ENCODE peak calls at places on chromosomes 1 and 21, in four cellular contexts. F, S, J and N are unnamed samples.

GRCh38 chr1:112369389-112370285 is 26.4 kb upstream of the CTTNBP2NL start:
- DNase-seq in J (no peak), S (peak), F (peak), N (peak)

GRCh38 chr1:153510984-153511410 is 24.8 kb downstream of the S100A6 start:
- DNase-seq in S (peak), F (peak), J (no peak), N (peak)

GRCh38 chr1:230899845-230900251 is 31.5 kb upstream of the C1orf198 start:
- DNase-seq in S (no peak), F (no peak), J (no peak), N (no peak)

GRCh38 chr1:226126824-226127591 is 59.5 kb downstream of the ACBD3 start:
- DNase-seq in S (no peak), F (peak), J (no peak), N (no peak)

GRCh38 chr1:54054438-54054749 is 986 bp downstream of the TCEANC2 start:
- DNase-seq in J (no peak), F (no peak), S (no peak), N (peak)

GRCh38 chr1:69985901-69986439 is 219.4 kb downstream of the LRRC40 start:
- DNase-seq in S (no peak), F (no peak), J (no peak), N (no peak)

GRCh38 chr1:230287674-230288315 is 138.3 kb downstream of the PGBD5 start:
- DNase-seq in F (no peak), S (no peak), J (no peak), N (no peak)

GRCh38 chr1:2133039-2133878 is 61.3 kb downstream of the FAAP20 start:
- DNase-seq in S (no peak), F (peak), J (peak), N (peak)

GRCh38 chr1:165988275-165988674 is 160.9 kb downstream of the UCK2 start:
- DNase-seq in F (no peak), S (no peak), J (no peak), N (peak)

GRCh38 chr1:231571904-231572303 is 43.4 kb downstream of the TSNAX start:
- DNase-seq in F (no peak), S (no peak), J (no peak), N (no peak)

GRCh38 chr1:95067069-95067468 is 5.7 kb downstream of the ALG14 start:
- DNase-seq in F (no peak), J (no peak), S (peak), N (no peak)

GRCh38 chr21:41783476-41784150 is 16.8 kb upstream of the RIPK4 start:
- DNase-seq in J (no peak), F (no peak), S (no peak), N (peak)

GRCh38 chr1:91795601-91796389 is 90.2 kb downstream of the TGFBR3 start:
- DNase-seq in S (no peak), F (no peak), J (no peak), N (no peak)
- TF ChIP-seq NR2C2 in S (no peak), F (no peak), J (no peak), N (no peak)

GRCh38 chr1:213231795-213232231 is 180.8 kb downstream of the RPS6KC1 start:
- DNase-seq in F (peak), S (no peak), J (no peak), N (no peak)
- TF ChIP-seq NR2C2 in F (no peak), S (no peak), J (no peak), N (no peak)

GRCh38 chr1:8540971-8541370 is 223.1 kb downstream of the SLC45A1 start:
- DNase-seq in S (no peak), F (no peak), J (no peak), N (no peak)
- TF ChIP-seq NR2C2 in S (no peak), F (no peak), J (no peak), N (no peak)

GRCh38 chr21:33402011-33402979 is 918 bp upstream of the IFNGR2 start:
- DNase-seq in S (no peak), F (peak), J (no peak), N (no peak)
- TF ChIP-seq NR2C2 in S (no peak), F (no peak), J (no peak), N (no peak)

DNA sequence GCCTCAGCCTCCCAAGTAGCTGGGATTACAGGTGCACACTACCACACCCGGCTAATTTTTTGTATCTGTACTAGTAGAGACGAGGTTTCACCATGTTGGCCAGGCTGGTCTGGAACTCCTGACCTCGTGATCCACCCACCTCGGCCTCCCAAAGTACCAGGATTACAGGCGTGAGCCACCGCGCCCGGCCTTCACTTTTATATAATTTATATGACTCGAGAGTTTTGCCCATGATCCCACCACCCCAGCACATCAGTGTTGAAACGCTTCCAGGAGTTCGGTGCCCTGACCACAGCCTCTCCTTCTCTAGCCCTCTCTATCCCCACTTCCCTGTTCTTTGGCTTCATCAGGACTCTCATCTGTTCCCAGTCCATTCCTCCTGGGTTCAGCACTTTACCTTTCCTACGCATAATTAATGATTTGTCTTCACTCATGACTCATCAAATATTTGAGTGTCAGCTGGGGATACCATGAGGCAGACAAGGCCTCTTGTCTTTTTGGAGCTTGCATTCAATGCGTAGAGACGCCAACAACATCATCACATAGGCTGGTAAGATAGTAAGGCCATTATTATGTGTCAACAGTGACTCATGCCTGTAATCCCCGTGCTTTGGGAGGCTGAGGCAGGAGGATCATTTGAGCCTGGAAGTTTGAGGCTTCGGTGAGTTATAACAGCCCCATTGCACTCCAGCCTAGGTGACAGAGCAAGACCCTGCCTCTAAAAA is 1.4 kb downstream of the PMF1 start:
- DNase-seq in J (no peak), F (no peak), S (peak), N (peak)
- TF ChIP-seq NR2C2 in J (no peak), F (no peak), S (no peak), N (no peak)

GRCh38 chr21:38954450-38955059 is 148.8 kb downstream of the ETS2 start:
- DNase-seq in J (no peak), S (no peak), F (no peak), N (no peak)

GRCh38 chr21:38956006-38956405 is 150.3 kb downstream of the ETS2 start:
- DNase-seq in F (no peak), J (no peak), S (no peak), N (no peak)

GRCh38 chr21:38956791-38957571 is 151.3 kb downstream of the ETS2 start:
- DNase-seq in J (no peak), S (no peak), F (no peak), N (no peak)

GRCh38 chr21:38953516-38953915 is 147.8 kb downstream of the ETS2 start:
- DNase-seq in J (no peak), F (no peak), S (no peak), N (no peak)

GRCh38 chr21:38955495-38955894 is 149.8 kb downstream of the ETS2 start:
- DNase-seq in S (no peak), F (no peak), J (no peak), N (no peak)
- TF ChIP-seq NR2C2 in S (no peak), F (no peak), J (no peak), N (no peak)

GRCh38 chr1:33299461-33300155 is 21.3 kb downstream of the A3GALT2 start:
- DNase-seq in J (no peak), S (no peak), F (no peak), N (no peak)

GRCh38 chr1:33298623-33299277 is 22.1 kb downstream of the A3GALT2 start:
- DNase-seq in S (peak), J (no peak), F (peak), N (peak)

GRCh38 chr1:33302325-33302724 is 18.6 kb downstream of the A3GALT2 start:
- DNase-seq in F (no peak), J (no peak), S (no peak), N (peak)

GRCh38 chr1:33301273-33301984 is 19.5 kb downstream of the A3GALT2 start:
- DNase-seq in S (peak), F (no peak), J (no peak), N (no peak)

GRCh38 chr1:33300673-33301072 is 20.2 kb downstream of the A3GALT2 start:
- DNase-seq in F (no peak), J (no peak), S (no peak), N (no peak)
- TF ChIP-seq NR2C2 in F (no peak), J (no peak), S (no peak), N (no peak)

GRCh38 chr1:5640845-5641244 is 351.4 kb downstream of the NPHP4 start:
- DNase-seq in F (no peak), S (no peak), J (no peak), N (peak)
- TF ChIP-seq NR2C2 in F (no peak), S (no peak), J (no peak), N (no peak)

GRCh38 chr1:178565586-178565985 is 52.7 kb downstream of the TEX35 start:
- DNase-seq in J (no peak), F (no peak), S (no peak), N (no peak)

GRCh38 chr1:178564086-178564782 is 51.3 kb downstream of the TEX35 start:
- DNase-seq in J (no peak), S (peak), F (no peak), N (no peak)

GRCh38 chr1:178563099-178563820 is 50.4 kb downstream of the TEX35 start:
- DNase-seq in J (no peak), F (no peak), S (no peak), N (no peak)

GRCh38 chr1:178564783-178565180 is 51.9 kb downstream of the TEX35 start:
- DNase-seq in F (no peak), S (no peak), J (no peak), N (no peak)

DNA sequence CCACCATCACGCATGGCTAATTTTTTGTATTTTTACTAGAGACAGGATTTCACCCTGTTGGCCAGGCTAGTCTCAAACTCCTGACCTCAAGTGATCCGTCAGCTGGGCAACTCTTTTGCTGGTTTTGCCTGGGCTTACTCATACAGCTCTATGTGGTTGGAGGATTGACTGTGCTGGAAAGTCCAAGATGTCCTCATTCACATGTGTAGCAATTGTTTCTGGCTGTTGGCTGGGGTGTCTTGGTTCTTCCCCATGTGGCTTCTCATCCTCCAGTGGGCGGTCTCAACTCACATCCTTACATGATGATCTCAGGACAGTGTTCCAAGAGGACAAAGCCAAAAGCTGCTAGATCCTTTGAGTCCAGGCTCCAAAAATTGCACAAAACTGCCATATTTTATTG is 53.3 kb downstream of the TEX35 start:
- DNase-seq in J (peak), F (no peak), S (no peak), N (no peak)
- TF ChIP-seq NR2C2 in J (no peak), F (no peak), S (no peak), N (no peak)

GRCh38 chr1:198730952-198731351 is 92.1 kb downstream of the PTPRC start:
- DNase-seq in F (no peak), S (no peak), J (no peak), N (no peak)
- TF ChIP-seq NR2C2 in F (no peak), S (no peak), J (no peak), N (no peak)